ENCODE peak calls at places on chromosomes 16 and 17, in four cellular contexts. I, S, C and R are unnamed samples.

GRCh38 chr17:37791434-37791833 is 46.6 kb upstream of the HNF1B start:
- DNase-seq in S (peak; percentile 45), I (peak; percentile 72), C (no peak), R (no peak)

GRCh38 chr17:55795098-55795497 is 44.2 kb downstream of the PCTP start:
- DNase-seq in I (no peak), C (no peak), S (no peak), R (no peak)

GRCh38 chr16:2280461-2280860 is 12.5 kb upstream of the RNPS1 start:
- DNase-seq in S (no peak), I (no peak), C (no peak), R (no peak)

GRCh38 chr16:11497329-11497805 is 89.4 kb downstream of the LITAF start:
- DNase-seq in I (no peak), S (peak; percentile 66), C (peak; percentile 37), R (peak; percentile 94)

GRCh38 chr16:78689031-78689430 is 589.6 kb downstream of the WWOX start:
- DNase-seq in S (peak; percentile 31), C (no peak), I (no peak), R (no peak)

GRCh38 chr17:8687732-8688131 is 56.9 kb downstream of the CCDC42 start:
- DNase-seq in C (no peak), S (no peak), I (no peak), R (no peak)

GRCh38 chr16:67673712-67674580 is 7.3 kb downstream of the C16orf86 start:
- DNase-seq in S (no peak), C (no peak), I (no peak), R (peak; percentile 59)

GRCh38 chr17:6669479-6670212 is 18.1 kb downstream of the C17orf100 start:
- DNase-seq in C (no peak), S (no peak), I (no peak), R (no peak)

GRCh38 chr16:49608801-49609200 is 235.2 kb downstream of the C16orf78 start:
- DNase-seq in I (no peak), S (peak; percentile 39), C (no peak), R (peak; percentile 23)

GRCh38 chr17:20278805-20279204 is 188.5 kb downstream of the LGALS9B start:
- DNase-seq in C (no peak), S (no peak), I (no peak), R (no peak)

GRCh38 chr17:17125136-17126084 is 80.7 kb downstream of the PLD6 start:
- DNase-seq in I (no peak), S (no peak), C (no peak), R (no peak)

GRCh38 chr17:47190770-47191169 is 1.7 kb upstream of the CDC27 start:
- DNase-seq in C (no peak), S (no peak), I (no peak), R (no peak)

GRCh38 chr17:50036455-50037320 is 19.2 kb upstream of the ITGA3 start:
- DNase-seq in C (no peak), S (no peak), I (no peak), R (no peak)

GRCh38 chr17:55763856-55764255 is 13.0 kb downstream of the PCTP start:
- DNase-seq in I (no peak), C (no peak), S (no peak), R (no peak)

GRCh38 chr17:71500761-71501555 is 619.9 kb upstream of the SOX9 start:
- DNase-seq in S (no peak), I (no peak), C (no peak), R (no peak)

GRCh38 chr17:50511058-50511457 is 2.8 kb downstream of the MYCBPAP start:
- DNase-seq in I (no peak), S (no peak), C (peak; percentile 83), R (no peak)

DNA sequence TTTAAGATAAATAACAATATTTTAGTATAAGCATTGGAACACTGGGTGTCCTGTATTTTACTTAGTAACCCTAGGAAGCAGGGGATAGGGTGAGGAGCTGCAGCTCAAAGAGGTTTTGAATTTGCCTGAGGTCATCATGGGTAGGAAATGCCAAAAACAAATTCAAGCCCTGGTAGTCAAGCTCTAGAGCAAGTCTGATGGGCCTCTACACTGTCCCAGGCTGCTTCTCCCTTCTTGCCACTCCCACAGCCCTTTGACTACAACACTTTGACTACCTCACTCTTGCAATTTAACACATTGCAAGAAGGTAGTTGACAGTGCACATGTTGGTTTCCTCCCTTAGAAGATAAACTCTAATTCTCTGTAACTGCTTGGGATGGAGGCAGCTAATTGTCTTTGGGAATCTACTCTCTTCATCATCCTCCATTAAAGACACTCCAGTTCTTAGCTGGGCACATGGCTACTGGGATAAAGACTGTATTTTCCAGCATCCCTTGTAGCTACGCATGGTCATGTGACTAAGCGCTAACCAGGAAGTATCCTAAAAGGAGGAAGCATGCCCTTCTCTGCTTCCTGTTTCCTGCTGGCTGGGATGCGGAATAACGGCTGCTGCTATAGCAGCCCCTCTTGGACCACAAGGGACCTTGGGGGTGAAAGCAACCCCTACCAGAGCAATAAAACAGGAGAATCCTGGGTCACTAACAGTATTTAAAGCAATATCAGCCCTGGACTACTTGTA is 30.7 kb upstream of the SSTR2 start:
- DNase-seq in I (no peak), C (no peak), S (no peak), R (no peak)
- TF ChIP-seq JUND in I (no peak), C (no peak), S (no peak), R (no peak)

DNA sequence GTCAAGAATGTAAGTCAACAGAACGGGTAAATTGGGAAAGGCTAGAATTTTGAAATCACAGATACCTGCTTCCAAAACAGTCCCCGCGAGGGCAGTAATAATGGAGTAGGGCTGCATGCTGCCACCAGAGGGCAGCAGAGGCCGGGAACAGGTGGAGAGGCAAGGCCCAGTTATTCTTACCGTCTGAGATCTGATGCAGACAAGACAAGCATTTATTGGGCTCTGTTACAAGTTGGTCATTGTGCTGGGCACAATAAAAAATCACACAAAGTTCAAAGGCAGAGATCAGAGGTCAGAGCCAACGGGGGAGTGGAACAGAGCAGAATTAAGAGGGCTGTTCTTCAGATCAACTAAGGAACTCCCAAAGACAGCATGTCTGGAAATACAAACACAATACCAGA is 8.8 kb upstream of the MLKL start:
- DNase-seq in C (no peak), I (peak; percentile 85), S (peak; percentile 78), R (peak; percentile 82)
- TF ChIP-seq JUND in C (no peak), I (no peak), S (no peak), R (no peak)

GRCh38 chr17:29177541-29177870 is 2.7 kb downstream of the MYO18A start:
- DNase-seq in S (no peak), I (peak; percentile 7), C (no peak), R (no peak)

GRCh38 chr17:29180051-29180787 is at the start of gene MYO18A:
- DNase-seq in C (no peak), S (peak; percentile 45), I (peak; percentile 82), R (peak; percentile 86)

GRCh38 chr17:29179232-29180036 is 764 bp downstream of the MYO18A start:
- DNase-seq in C (no peak), I (peak; percentile 87), S (peak; percentile 89), R (peak; percentile 72)

GRCh38 chr17:29177871-29178749 is 2.1 kb downstream of the MYO18A start:
- DNase-seq in I (peak; percentile 52), S (peak; percentile 92), C (no peak), R (peak; percentile 70)

DNA sequence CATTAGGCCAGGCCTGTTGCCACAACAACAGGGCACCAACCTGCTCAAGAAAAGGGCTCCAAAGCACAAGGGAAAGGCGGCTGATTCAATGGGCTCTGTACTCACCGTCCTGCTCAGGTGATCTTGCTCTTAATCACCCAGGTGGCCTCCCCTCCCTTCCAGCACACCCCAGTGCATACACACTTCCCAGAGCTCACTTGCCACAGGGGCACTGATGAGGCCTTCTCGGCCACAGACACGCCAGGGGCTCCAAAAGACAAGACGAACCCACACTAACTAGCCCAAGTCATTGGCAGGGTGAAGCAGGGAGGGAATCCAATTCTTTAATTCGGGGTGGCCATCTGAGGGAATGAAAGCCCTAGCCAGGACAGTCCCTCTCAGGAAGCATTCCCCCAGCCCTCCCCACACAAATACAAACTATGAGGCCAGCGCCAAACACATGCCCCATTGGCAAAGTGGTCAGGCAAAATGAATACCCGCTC is 1.4 kb downstream of the MYO18A start:
- DNase-seq in I (no peak), S (peak; percentile 29), C (no peak), R (no peak)
- TF ChIP-seq JUND in I (no peak), S (no peak), C (no peak), R (no peak)

GRCh38 chr17:82854226-82854625 is 14.4 kb upstream of the ZNF750 start:
- DNase-seq in I (no peak), C (no peak), S (no peak), R (no peak)
- TF ChIP-seq JUND in I (no peak), C (no peak), S (no peak), R (no peak)

GRCh38 chr17:40952675-40953074 is 14.1 kb downstream of the KRT39 start:
- DNase-seq in S (no peak), I (no peak), C (no peak), R (no peak)

GRCh38 chr17:40956401-40957254 is 10.1 kb downstream of the KRT39 start:
- DNase-seq in I (no peak), S (peak; percentile 100), C (no peak), R (no peak)

GRCh38 chr17:40951011-40951622 is 13.7 kb upstream of the KRT23 start:
- DNase-seq in C (no peak), I (no peak), S (peak; percentile 63), R (no peak)

GRCh38 chr17:40952169-40952568 is 14.6 kb downstream of the KRT39 start:
- DNase-seq in C (no peak), S (no peak), I (no peak), R (no peak)

GRCh38 chr17:40953876-40954275 is 12.9 kb downstream of the KRT39 start:
- DNase-seq in I (no peak), S (no peak), C (no peak), R (peak; percentile 89)
- TF ChIP-seq JUND in I (no peak), S (no peak), C (no peak), R (no peak)